ENCODE peak calls at places on chromosomes 7 and 10, in seven cellular contexts. O is kidney, M is psoas muscle, G is tibial artery, R is GM12878, J is uterus, L is upper lobe of left lung. T is an unnamed sample.

GRCh38 chr10:7541137-7542087 is 125.4 kb downstream of the ITIH5 start:
- DNase-seq in O (peak), R (no peak), M (peak), J (peak), L (no peak), G (peak), T (peak)

GRCh38 chr10:96470108-96470743 is 43.5 kb downstream of the TLL2 start:
- DNase-seq in J (no peak), L (no peak), O (peak), G (no peak), R (no peak), M (no peak), T (no peak)

GRCh38 chr10:12501851-12502525 is 152.6 kb downstream of the CAMK1D start:
- DNase-seq in J (no peak), G (peak), O (peak), L (no peak), M (no peak), R (no peak), T (no peak)

GRCh38 chr10:93431361-93431760 is 50.8 kb downstream of the MYOF start:
- DNase-seq in J (no peak), G (peak), R (no peak), O (no peak), L (no peak), M (no peak), T (no peak)

GRCh38 chr7:143214789-143215679 is 6.8 kb upstream of the TAS2R40 start:
- DNase-seq in M (peak), L (no peak), J (peak), G (no peak), R (peak), O (no peak), T (no peak)

GRCh38 chr7:12385364-12385786 is 18.3 kb downstream of the VWDE start:
- DNase-seq in L (no peak), O (no peak), J (no peak), G (no peak), R (no peak), M (no peak), T (no peak)

GRCh38 chr10:30817541-30817940 is 188.0 kb upstream of the LYZL2 start:
- DNase-seq in R (no peak), L (no peak), G (no peak), M (no peak), J (no peak), O (no peak), T (no peak)

GRCh38 chr7:6293202-6293601 is 20.8 kb upstream of the CYTH3 start:
- DNase-seq in L (no peak), R (no peak), O (no peak), G (no peak), M (no peak), J (no peak), T (no peak)

GRCh38 chr10:83603708-83604107 is 535.6 kb upstream of the GHITM start:
- DNase-seq in L (no peak), G (no peak), O (no peak), M (no peak), R (peak), J (no peak), T (no peak)

GRCh38 chr7:101576993-101577392 is 52.1 kb downstream of the MYL10 start:
- DNase-seq in M (no peak), R (no peak), L (no peak), J (no peak), O (no peak), G (no peak), T (peak)

GRCh38 chr7:127782550-127783266 is 130.7 kb downstream of the SND1 start:
- DNase-seq in J (no peak), M (no peak), L (no peak), G (no peak), R (no peak), O (no peak), T (no peak)

GRCh38 chr10:115909037-115909436 is 364.0 kb downstream of the GFRA1 start:
- DNase-seq in R (no peak), J (no peak), G (no peak), M (no peak), L (no peak), O (no peak), T (no peak)

GRCh38 chr10:12875100-12875499 is 126.4 kb downstream of the CCDC3 start:
- DNase-seq in G (peak), M (no peak), O (peak), L (peak), J (peak), R (no peak), T (no peak)

GRCh38 chr7:140349172-140349771 is 49.1 kb downstream of the SLC37A3 start:
- DNase-seq in M (no peak), J (no peak), O (no peak), G (no peak), L (no peak), R (no peak), T (no peak)

GRCh38 chr10:103854265-103854686 is 1.1 kb downstream of the SH3PXD2A start:
- DNase-seq in O (no peak), J (no peak), M (no peak), L (no peak), R (no peak), G (peak), T (no peak)
- TF ChIP-seq CTCF in O (no peak), J (no peak), M (no peak), L (no peak), R (no peak), G (no peak), T (no peak)

GRCh38 chr7:94228223-94228622 is 166.5 kb upstream of the COL1A2 start:
- DNase-seq in L (no peak), J (no peak), O (no peak), M (no peak), G (no peak), R (no peak), T (no peak)
- TF ChIP-seq CTCF in L (no peak), J (no peak), O (no peak), M (no peak), G (no peak), R (no peak), T (no peak)

GRCh38 chr10:14975672-14976273 is 16.6 kb downstream of the MEIG1 start:
- DNase-seq in R (no peak), J (no peak), G (no peak), L (no peak), M (no peak), O (no peak), T (no peak)
- TF ChIP-seq CTCF in R (peak), J (no peak), G (no peak), L (no peak), M (no peak), O (no peak), T (no peak)

GRCh38 chr7:200704-201103 is 8.3 kb downstream of the FAM20C start:
- DNase-seq in G (no peak), O (no peak), M (no peak), J (no peak), L (no peak), R (no peak), T (no peak)
- TF ChIP-seq CTCF in G (no peak), O (no peak), M (no peak), J (no peak), L (no peak), R (no peak), T (no peak)

DNA sequence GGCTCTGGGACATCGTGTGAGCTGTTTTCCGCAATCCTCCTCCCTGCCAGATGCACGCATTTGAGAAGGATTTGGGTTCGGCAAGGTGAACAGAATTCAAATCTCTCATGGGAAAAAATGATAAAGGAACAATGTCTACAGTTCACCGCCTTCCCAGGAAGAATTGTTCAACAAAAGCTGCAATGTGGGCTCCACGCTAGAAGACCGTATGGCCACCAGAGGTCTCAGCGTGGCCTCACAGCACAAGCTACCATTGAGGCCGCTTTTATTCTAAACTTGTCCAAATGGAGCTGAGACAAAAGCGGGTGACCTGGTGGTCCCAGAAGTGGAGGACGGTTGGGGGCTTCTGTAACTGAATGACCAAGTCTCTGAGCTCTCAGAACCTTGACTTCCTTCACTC is 733.1 kb downstream of the PARD3 start:
- DNase-seq in L (no peak), O (no peak), R (no peak), G (no peak), M (no peak), J (no peak), T (no peak)
- TF ChIP-seq CTCF in L (no peak), O (no peak), R (no peak), G (no peak), M (no peak), J (no peak), T (no peak)

T was measured in mesothelial cell of epicardium.